ENCODE peak calls at places on chromosomes 11 and 22, in eight cellular contexts. F is HEK293T, H is GM10248, D is ovary, X is MM.1S, C is type B pancreatic cell, P is NCI-H774, T is cardiac fibroblast. A is an unnamed sample.
A peak's percentile ranks its signal among the peaks of the same experiment; 100 is the strongest.

GRCh38 chr11:124837491-124837856 is 27.8 kb upstream of the ROBO3 start:
- DNase-seq in F (peak; percentile 54), H (peak; percentile 44), D (no peak), X (peak; percentile 61), C (no peak), P (no peak), T (peak; percentile 93), A (peak; percentile 96)

GRCh38 chr11:111452146-111452545 is 60.0 kb downstream of the BTG4 start:
- DNase-seq in F (no peak), H (no peak), D (no peak), X (no peak), C (no peak), P (no peak), T (no peak), A (no peak)

GRCh38 chr11:45304111-45304991 is 18.2 kb upstream of the SYT13 start:
- DNase-seq in F (no peak), H (no peak), D (no peak), X (peak; percentile 61), C (peak; percentile 45), P (no peak), T (no peak), A (no peak)

GRCh38 chr11:37830532-37830931 is 1232.5 kb upstream of the RAG2 start:
- DNase-seq in F (no peak), H (no peak), D (no peak), X (peak; percentile 88), C (no peak), P (no peak), T (no peak), A (no peak)

GRCh38 chr11:129732926-129733325 is 82.7 kb upstream of the TMEM45B start:
- DNase-seq in F (no peak), H (no peak), D (no peak), X (no peak), C (no peak), P (no peak), T (no peak), A (no peak)

GRCh38 chr11:97739892-97740782 is 1280.6 kb upstream of the CNTN5 start:
- DNase-seq in F (no peak), H (no peak), D (no peak), X (no peak), C (no peak), P (peak; percentile 22), T (peak; percentile 94), A (no peak)

GRCh38 chr22:50473855-50474671 is 772 bp downstream of the SBF1 start:
- DNase-seq in F (peak; percentile 46), H (no peak), D (no peak), X (no peak), C (no peak), P (no peak), T (peak; percentile 52), A (no peak)

GRCh38 chr11:97965849-97966646 is 1054.7 kb upstream of the CNTN5 start:
- DNase-seq in F (no peak), H (no peak), D (no peak), X (no peak), C (no peak), P (no peak), T (peak; percentile 96), A (no peak)

GRCh38 chr11:12460441-12460840 is 83.1 kb downstream of the PARVA start:
- DNase-seq in F (no peak), H (no peak), D (no peak), X (no peak), C (no peak), P (no peak), T (peak; percentile 15), A (no peak)

GRCh38 chr11:73787051-73787642 is 527 bp upstream of the MRPL48 start:
- DNase-seq in F (no peak), H (no peak), D (no peak), X (no peak), C (no peak), P (no peak), T (no peak), A (no peak)

GRCh38 chr11:18452927-18453326 is 2.7 kb upstream of the LDHAL6A start:
- DNase-seq in F (no peak), H (no peak), D (no peak), X (no peak), C (no peak), P (no peak), T (no peak), A (no peak)

GRCh38 chr11:64036081-64037026 is 623 bp downstream of the FLRT1 start:
- DNase-seq in F (peak; percentile 42), H (no peak), D (peak; percentile 63), X (no peak), C (no peak), P (no peak), T (peak; percentile 29), A (no peak)

GRCh38 chr11:132595711-132596111 is 936.6 kb downstream of the OPCML start:
- DNase-seq in F (no peak), H (no peak), D (no peak), X (no peak), C (no peak), P (peak; percentile 40), T (peak; percentile 11), A (no peak)

GRCh38 chr22:49322231-49322630 is 505.4 kb downstream of the BRD1 start:
- DNase-seq in F (no peak), H (no peak), D (no peak), X (no peak), C (peak; percentile 55), P (no peak), T (no peak), A (no peak)

GRCh38 chr22:23251445-23252093 is 71.3 kb downstream of the BCR start:
- DNase-seq in F (no peak), H (no peak), D (no peak), X (no peak), C (no peak), P (no peak), T (no peak), A (no peak)

GRCh38 chr11:125171974-125172373 is 7.4 kb downstream of the PKNOX2 start:
- DNase-seq in F (no peak), H (no peak), D (no peak), X (no peak), C (no peak), P (no peak), T (no peak), A (no peak)

GRCh38 chr11:95392644-95393043 is 161.6 kb upstream of the SESN3 start:
- DNase-seq in F (no peak), H (no peak), D (no peak), X (no peak), C (no peak), P (no peak), T (no peak), A (no peak)

GRCh38 chr22:33819743-33820142 is 100.5 kb downstream of the LARGE1 start:
- DNase-seq in F (no peak), H (no peak), D (no peak), X (no peak), C (no peak), P (no peak), T (no peak), A (no peak)

GRCh38 chr22:23305922-23306374 is 125.6 kb downstream of the BCR start:
- DNase-seq in F (no peak), H (no peak), D (peak; percentile 90), X (no peak), C (peak; percentile 61), P (peak; percentile 82), T (peak; percentile 97), A (no peak)

GRCh38 chr11:60098508-60098907 is 10.0 kb downstream of the MS4A2 start:
- DNase-seq in F (no peak), H (no peak), D (no peak), X (no peak), C (no peak), P (no peak), T (no peak), A (no peak)

GRCh38 chr11:17076517-17077239 is 789 bp downstream of the RPS13 start:
- DNase-seq in F (no peak), H (no peak), D (no peak), X (no peak), C (no peak), P (no peak), T (peak; percentile 25), A (no peak)

GRCh38 chr11:76654310-76654851 is 16.2 kb downstream of the LRRC32 start:
- DNase-seq in F (no peak), H (no peak), D (peak; percentile 75), X (no peak), C (peak; percentile 45), P (no peak), T (peak; percentile 93), A (no peak)

GRCh38 chr11:129960216-129961214 is 42.1 kb downstream of the PRDM10 start:
- DNase-seq in F (no peak), H (peak; percentile 56), D (no peak), X (no peak), C (no peak), P (no peak), T (peak; percentile 69), A (no peak)

GRCh38 chr11:65854161-65854592 is 3.8 kb downstream of the CFL1 start:
- DNase-seq in F (no peak), H (no peak), D (no peak), X (no peak), C (no peak), P (no peak), T (no peak), A (no peak)

GRCh38 chr11:74826901-74827300 is 78.3 kb downstream of the RNF169 start:
- DNase-seq in F (no peak), H (no peak), D (no peak), X (no peak), C (no peak), P (no peak), T (no peak), A (no peak)

GRCh38 chr22:50304528-50305392 is 2.7 kb downstream of the PLXNB2 start:
- DNase-seq in F (no peak), H (no peak), D (no peak), X (no peak), C (no peak), P (no peak), T (peak; percentile 48), A (no peak)

GRCh38 chr11:34619062-34619516 is 1.8 kb upstream of the EHF start:
- DNase-seq in F (no peak), H (no peak), D (no peak), X (no peak), C (no peak), P (no peak), T (no peak), A (no peak)

GRCh38 chr22:35470903-35471321 is 69.7 kb upstream of the RASD2 start:
- DNase-seq in F (no peak), H (no peak), D (no peak), X (no peak), C (no peak), P (no peak), T (no peak), A (no peak)

GRCh38 chr11:62108017-62108750 is 15.6 kb upstream of the INCENP start:
- DNase-seq in F (peak; percentile 60), H (peak; percentile 56), D (no peak), X (peak; percentile 65), C (no peak), P (peak; percentile 53), T (peak; percentile 84), A (peak; percentile 73)

GRCh38 chr22:41780714-41781507 is 19.6 kb upstream of the CCDC134 start:
- DNase-seq in F (no peak), H (peak; percentile 89), D (no peak), X (peak; percentile 87), C (no peak), P (no peak), T (peak; percentile 79), A (no peak)

GRCh38 chr11:10973416-10973815 is 115.6 kb upstream of the ZBED5 start:
- DNase-seq in F (no peak), H (no peak), D (no peak), X (no peak), C (no peak), P (peak; percentile 60), T (no peak), A (no peak)

GRCh38 chr11:103659743-103660142 is 376.7 kb upstream of the DDI1 start:
- DNase-seq in F (no peak), H (no peak), D (no peak), X (no peak), C (no peak), P (no peak), T (peak; percentile 28), A (peak; percentile 54)

GRCh38 chr11:66070604-66071325 is 693 bp downstream of the PACS1 start:
- DNase-seq in F (peak; percentile 24), H (no peak), D (peak; percentile 47), X (peak; percentile 20), C (no peak), P (no peak), T (peak; percentile 59), A (no peak)

GRCh38 chr22:37929390-37929789 is 23.3 kb downstream of the MICALL1 start:
- DNase-seq in F (no peak), H (no peak), D (no peak), X (no peak), C (no peak), P (no peak), T (no peak), A (no peak)

A was measured in NCI-H526 treated with DMSO at 0.1 percent for 48 hours.